ENCODE peak calls at places on chromosomes 12 and 14, in eight cellular contexts. L is neuronal stem cell; I is SK-MEL-5; Z is CD4-positive, alpha-beta memory T cell; S is stimulated activated CD8-positive, alpha-beta memory T cell treated with anti-CD3 and anti-CD28 coated beads, Interleukin-15, amount 100 ng/mL, for 4 hours; E is cardiac fibroblast; Q is OCI-LY7; U is lung. P is an unnamed sample.

GRCh38 chr12:12537421-12537820 is 25.2 kb downstream of the DUSP16 start:
- DNase-seq in L (no peak), I (no peak), Z (no peak), S (no peak), E (no peak), Q (no peak), U (no peak), P (no peak)

GRCh38 chr14:59358774-59359173 is 106.4 kb downstream of the GPR135 start:
- DNase-seq in L (no peak), I (no peak), Z (no peak), S (no peak), E (no peak), Q (no peak), U (no peak), P (no peak)

GRCh38 chr12:132517013-132517739 is 27.2 kb downstream of the FBRSL1 start:
- DNase-seq in L (no peak), I (no peak), Z (no peak), S (no peak), E (no peak), Q (no peak), U (no peak), P (no peak)

GRCh38 chr12:49903700-49904423 is at the start of gene FAIM2:
- DNase-seq in L (no peak), I (no peak), Z (peak; percentile 41), S (peak; percentile 11), E (peak; percentile 42), Q (no peak), U (no peak), P (peak; percentile 29)

GRCh38 chr12:124764451-124764850 is 99.2 kb downstream of the SCARB1 start:
- DNase-seq in L (no peak), I (peak; percentile 73), Z (no peak), S (no peak), E (peak; percentile 96), Q (peak; percentile 42), U (no peak), P (no peak)

GRCh38 chr12:131209082-131210070 is 255.7 kb downstream of the ADGRD1 start:
- DNase-seq in L (no peak), I (no peak), Z (no peak), S (no peak), E (no peak), Q (no peak), U (no peak), P (no peak)

GRCh38 chr12:1922985-1923384 is 4.5 kb upstream of the CACNA2D4 start:
- DNase-seq in L (no peak), I (no peak), Z (no peak), S (no peak), E (no peak), Q (no peak), U (no peak), P (no peak)

GRCh38 chr12:53659011-53659551 is 16.8 kb downstream of the ATP5MC2 start:
- DNase-seq in L (peak; percentile 71), I (peak; percentile 96), Z (no peak), S (no peak), E (peak; percentile 78), Q (no peak), U (peak; percentile 53), P (peak; percentile 92)

GRCh38 chr12:58443981-58444371 is 476.3 kb downstream of the LRIG3 start:
- DNase-seq in L (no peak), I (no peak), Z (no peak), S (no peak), E (peak; percentile 47), Q (no peak), U (no peak), P (no peak)

GRCh38 chr12:119338593-119339363 is 4.2 kb downstream of the CCDC60 start:
- DNase-seq in L (peak; percentile 76), I (no peak), Z (no peak), S (no peak), E (no peak), Q (no peak), U (no peak), P (no peak)

GRCh38 chr14:75648066-75648838 is 12.4 kb downstream of the ERG28 start:
- DNase-seq in L (no peak), I (no peak), Z (no peak), S (no peak), E (peak; percentile 99), Q (no peak), U (peak; percentile 67), P (peak; percentile 89)